ENCODE peak calls at places on chromosomes 6 and 20, in seven cellular contexts. T is K562, Z is substantia nigra, Q is islet precursor cell, V is lung microvascular endothelial cell, S is GM23338, F is Daoy. R is an unnamed sample.

GRCh38 chr6:35534396-35535170 is 21.9 kb upstream of the TULP1 start:
- DNase-seq in F (no peak), S (peak), Q (peak), V (no peak), T (no peak), Z (no peak), R (peak)

GRCh38 chr20:6768228-6769185 is 1.0 kb downstream of the BMP2 start:
- DNase-seq in Q (peak), S (peak), T (no peak), V (peak), Z (peak), F (peak), R (peak)

GRCh38 chr6:27847706-27848105 is 64.5 kb downstream of the OR2B2 start:
- DNase-seq in Z (no peak), T (no peak), Q (no peak), F (no peak), V (no peak), S (no peak), R (peak)

GRCh38 chr6:26304213-26305096 is 60.5 kb upstream of the BTN3A2 start:
- DNase-seq in T (peak), F (peak), Q (no peak), S (peak), V (peak), Z (peak), R (peak)

GRCh38 chr6:40395698-40396076 is 191.5 kb downstream of the LRFN2 start:
- DNase-seq in S (no peak), Z (no peak), V (no peak), F (no peak), Q (no peak), T (no peak), R (no peak)

GRCh38 chr6:63307581-63308246 is 12.1 kb downstream of the LGSN start:
- DNase-seq in T (peak), F (peak), V (peak), S (peak), Q (no peak), Z (no peak), R (peak)

GRCh38 chr20:20014659-20015058 is 2.5 kb upstream of the NAA20 start:
- DNase-seq in S (peak), Q (no peak), F (no peak), Z (no peak), T (no peak), V (peak), R (no peak)

GRCh38 chr20:53752971-53753879 is 159.6 kb upstream of the ZNF217 start:
- DNase-seq in T (peak), V (peak), F (peak), Q (no peak), S (peak), Z (no peak), R (peak)

GRCh38 chr20:62617711-62618483 is 24.4 kb upstream of the SLCO4A1 start:
- DNase-seq in T (no peak), S (no peak), Z (peak), Q (no peak), V (peak), F (peak), R (no peak)

GRCh38 chr20:54227751-54228150 is 19.9 kb downstream of the PFDN4 start:
- DNase-seq in V (no peak), Q (no peak), T (no peak), S (no peak), F (no peak), Z (no peak), R (no peak)

GRCh38 chr20:59993736-59994484 is 35.7 kb downstream of the CDH26 start:
- DNase-seq in S (peak), T (no peak), Z (no peak), V (no peak), F (no peak), Q (no peak), R (no peak)

GRCh38 chr6:17354700-17355403 is 38.5 kb upstream of the CAP2 start:
- DNase-seq in F (peak), V (peak), S (no peak), Z (no peak), T (no peak), Q (no peak), R (peak)

GRCh38 chr6:15329154-15329781 is 83.4 kb downstream of the JARID2 start:
- DNase-seq in F (peak), S (no peak), Q (no peak), V (peak), T (no peak), Z (no peak), R (peak)

GRCh38 chr6:135962731-135963130 is 111.2 kb downstream of the PDE7B start:
- DNase-seq in Q (no peak), V (no peak), T (no peak), F (peak), Z (no peak), S (no peak), R (peak)

GRCh38 chr6:70375166-70375565 is 38.1 kb upstream of the FAM135A start:
- DNase-seq in Z (no peak), F (peak), T (no peak), S (no peak), V (peak), Q (no peak), R (peak)

GRCh38 chr20:19371112-19371511 is 158.7 kb downstream of the SLC24A3 start:
- DNase-seq in S (no peak), Z (no peak), V (no peak), F (no peak), Q (no peak), T (no peak), R (no peak)

GRCh38 chr6:45553730-45554344 is 176.1 kb upstream of the SUPT3H start:
- DNase-seq in V (no peak), Z (no peak), F (no peak), Q (no peak), S (no peak), T (no peak), R (no peak)